ENCODE peak calls at places on chromosomes 3 and 15, in four cellular contexts. S is GM23338, D is mucosa of descending colon, A is mesendoderm. R is an unnamed sample. For H3K4me1, the result is how much of the 10 kb centered on the place peaks cover.

GRCh38 chr3:150868282-150868681 is 37.0 kb downstream of the MINDY4B start:
- DNase-seq in S (no peak), D (no peak), A (no peak), R (no peak)

GRCh38 chr15:66193066-66193465 is 60.5 kb downstream of the MEGF11 start:
- DNase-seq in S (no peak), D (no peak), A (no peak), R (no peak)

GRCh38 chr3:106963446-106963845 is 413.8 kb upstream of the CCDC54 start:
- DNase-seq in S (no peak), D (no peak), A (no peak), R (no peak)

GRCh38 chr3:59263152-59263551 is 213.3 kb upstream of the CFAP20DC start:
- DNase-seq in S (no peak), D (no peak), A (no peak), R (no peak)

GRCh38 chr15:62503451-62503850 is 338.4 kb upstream of the C2CD4B start:
- DNase-seq in S (no peak), D (no peak), A (no peak), R (peak)

GRCh38 chr3:114213262-114213668 is 24.1 kb downstream of the ZNF80 start:
- DNase-seq in S (no peak), D (no peak), A (no peak), R (no peak)

GRCh38 chr15:99307735-99308134 is 56.5 kb downstream of the LRRC28 start:
- DNase-seq in S (no peak), D (no peak), A (no peak), R (no peak)

GRCh38 chr3:90010341-90010740 is 902.9 kb downstream of the EPHA3 start:
- DNase-seq in S (peak), D (no peak), A (peak), R (no peak)

GRCh38 chr3:119700269-119700919 is 2.4 kb upstream of the CFAP91 start:
- DNase-seq in S (no peak), D (peak), A (no peak), R (no peak)

GRCh38 chr15:49103002-49103401 is 52.4 kb downstream of the COPS2 start:
- DNase-seq in S (no peak), D (no peak), A (no peak), R (no peak)

GRCh38 chr3:54188176-54188791 is 65.9 kb downstream of the CACNA2D3 start:
- DNase-seq in S (peak), D (peak), A (peak), R (peak)

GRCh38 chr3:142276780-142277179 is 51.4 kb upstream of the GK5 start:
- DNase-seq in S (no peak), D (no peak), A (no peak), R (no peak)

GRCh38 chr3:128649264-128649663 is 1.4 kb downstream of the RPN1 start:
- DNase-seq in S (no peak), D (no peak), A (no peak), R (no peak)

GRCh38 chr3:111829023-111829422 is 30.0 kb upstream of the PHLDB2 start:
- DNase-seq in S (no peak), D (no peak), A (no peak), R (no peak)

GRCh38 chr3:23805228-23805880 is 401 bp upstream of the UBE2E1 start:
- DNase-seq in S (peak), D (no peak), A (peak), R (no peak)

GRCh38 chr3:23752126-23752525 is 53.6 kb upstream of the UBE2E1 start:
- DNase-seq in S (no peak), D (no peak), A (peak), R (no peak)

GRCh38 chr3:42600958-42601675 is 631 bp downstream of the NKTR start:
- DNase-seq in S (peak), D (peak), A (peak), R (no peak)

GRCh38 chr15:29141908-29142747 is 127.5 kb downstream of the NSMCE3 start:
- DNase-seq in S (no peak), D (peak), A (no peak), R (no peak)

GRCh38 chr3:114928989-114929620 is 218.0 kb downstream of the ZBTB20 start:
- DNase-seq in S (no peak), D (no peak), A (peak), R (no peak)

GRCh38 chr3:185060655-185061054 is 92.2 kb downstream of the C3orf70 start:
- DNase-seq in S (no peak), D (no peak), A (no peak), R (no peak)

GRCh38 chr15:25689592-25689991 is 173.5 kb downstream of the ATP10A start:
- DNase-seq in S (peak), D (no peak), A (peak), R (no peak)

GRCh38 chr3:134647902-134648760 is 2.7 kb downstream of the KY start:
- DNase-seq in S (no peak), D (no peak), A (no peak), R (peak)

GRCh38 chr15:25268166-25268565 is 170.7 kb downstream of the UBE3A start:
- DNase-seq in S (peak), D (no peak), A (peak), R (no peak)

GRCh38 chr3:24242012-24242698 is 252.5 kb downstream of the THRB start:
- DNase-seq in S (peak), D (no peak), A (peak), R (no peak)

GRCh38 chr15:95937128-95937528 is 393.4 kb upstream of the NR2F2 start:
- DNase-seq in S (no peak), D (no peak), A (no peak), R (no peak)

GRCh38 chr3:141448606-141449216 is 38.1 kb upstream of the RASA2 start:
- DNase-seq in S (no peak), D (no peak), A (no peak), R (no peak)

GRCh38 chr15:28099555-28100140 is 533 bp upstream of the OCA2 start:
- DNase-seq in S (no peak), D (no peak), A (no peak), R (no peak)

GRCh38 chr3:71658131-71658530 is 67.1 kb downstream of the EIF4E3 start:
- DNase-seq in S (no peak), D (peak), A (no peak), R (peak)

GRCh38 chr3:173556546-173556945 is 159.0 kb downstream of the NLGN1 start:
- DNase-seq in S (no peak), D (no peak), A (no peak), R (no peak)

GRCh38 chr3:40267940-40268707 is 41.4 kb upstream of the EIF1B start:
- DNase-seq in S (no peak), D (peak), A (peak), R (no peak)

GRCh38 chr3:46892285-46893145 is 15.0 kb downstream of the PTH1R start:
- DNase-seq in S (peak), D (peak), A (peak), R (peak)

GRCh38 chr3:32886911-32887310 is 64.5 kb upstream of the CCR4 start:
- DNase-seq in S (no peak), D (no peak), A (no peak), R (no peak)

GRCh38 chr15:41544650-41545015 is 576 bp upstream of the RPAP1 start:
- DNase-seq in S (no peak), D (peak), A (no peak), R (no peak)

DNA sequence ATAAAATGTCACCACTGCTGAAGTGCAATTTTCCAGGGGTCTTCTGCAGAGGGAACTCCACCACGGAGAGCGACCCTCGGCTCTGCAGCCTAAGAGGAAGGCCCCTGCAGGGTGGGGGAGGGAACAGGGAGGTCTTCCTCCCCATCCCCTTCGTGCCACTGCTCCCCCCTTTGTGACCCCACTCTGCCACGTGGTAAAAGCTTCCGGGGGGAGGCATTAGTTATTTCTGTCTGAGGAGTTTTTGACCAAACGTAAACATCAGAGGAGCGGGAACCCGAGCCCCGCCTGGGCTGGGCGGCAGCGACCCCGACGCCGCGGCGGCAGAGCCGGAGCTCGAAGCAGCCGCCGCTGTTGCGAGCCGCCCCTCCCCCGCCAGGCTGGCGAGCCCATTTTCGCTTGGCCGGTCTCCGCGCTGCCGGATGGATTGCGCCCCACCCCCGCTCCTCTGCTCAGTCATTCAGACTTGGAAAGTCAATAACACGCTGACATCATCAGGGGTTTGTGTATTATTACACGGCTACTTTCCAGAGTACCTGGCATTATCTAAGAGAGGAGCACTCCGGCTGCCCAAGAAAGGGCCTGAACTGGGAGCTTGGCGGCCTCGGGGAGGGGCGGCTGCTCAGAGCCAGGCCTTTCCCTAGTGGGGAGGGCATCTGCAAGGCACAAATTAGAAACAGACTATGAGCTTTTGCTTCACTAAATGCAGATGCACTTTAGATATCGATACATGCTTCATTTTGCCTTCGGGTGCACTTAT is 162.5 kb upstream of the TBL1XR1 start:
- DNase-seq in S (peak), D (peak), A (peak), R (peak)
- H3K4me3 ChIP-seq in S (peak), D (peak), A (no peak), R (peak)

GRCh38 chr3:123656691-123657090 is 71.8 kb upstream of the HACD2 start:
- DNase-seq in S (peak), D (peak), A (peak), R (no peak)
- H3K4me1 ChIP-seq in S (under half), D (half or more), A (under half), R (under half)

DNA sequence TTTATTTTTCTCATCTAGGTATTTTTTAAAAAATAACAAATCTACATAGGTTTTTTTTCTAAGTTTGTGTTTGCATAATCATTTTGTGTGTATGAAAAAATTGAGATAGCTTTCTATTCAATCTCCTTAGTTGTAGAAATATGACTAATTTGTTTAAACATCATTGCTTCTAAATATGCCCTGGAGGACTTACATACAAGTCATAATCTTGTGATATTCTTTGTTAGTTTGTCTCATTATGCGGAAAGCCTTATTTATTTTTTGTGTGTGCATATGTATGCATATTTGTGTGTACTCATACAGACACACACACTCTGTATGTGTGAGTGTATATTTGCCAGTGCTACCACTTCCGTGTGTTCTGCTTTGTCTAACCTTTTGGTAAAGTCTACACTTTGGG is 111.5 kb downstream of the FNDC3B start:
- DNase-seq in S (no peak), D (no peak), A (no peak), R (no peak)
- H3K4me3 ChIP-seq in S (no peak), D (no peak), A (no peak), R (no peak)

GRCh38 chr3:52492059-52492458 is 3.1 kb upstream of the STAB1 start:
- DNase-seq in S (no peak), D (no peak), A (no peak), R (no peak)
- H3K4me1 ChIP-seq in S (under half), D (under half), A (under half), R (under half)

GRCh38 chr3:73719413-73719831 is 94.7 kb upstream of the PDZRN3 start:
- DNase-seq in S (no peak), D (no peak), A (no peak), R (no peak)
- H3K4me3 ChIP-seq in S (no peak), D (no peak), A (no peak), R (no peak)

GRCh38 chr3:50356553-50356952 is 2.8 kb downstream of the TMEM115 start:
- DNase-seq in S (no peak), D (peak), A (no peak), R (no peak)
- H3K4me1 ChIP-seq in S (under half), D (under half), A (under half), R (half or more)

DNA sequence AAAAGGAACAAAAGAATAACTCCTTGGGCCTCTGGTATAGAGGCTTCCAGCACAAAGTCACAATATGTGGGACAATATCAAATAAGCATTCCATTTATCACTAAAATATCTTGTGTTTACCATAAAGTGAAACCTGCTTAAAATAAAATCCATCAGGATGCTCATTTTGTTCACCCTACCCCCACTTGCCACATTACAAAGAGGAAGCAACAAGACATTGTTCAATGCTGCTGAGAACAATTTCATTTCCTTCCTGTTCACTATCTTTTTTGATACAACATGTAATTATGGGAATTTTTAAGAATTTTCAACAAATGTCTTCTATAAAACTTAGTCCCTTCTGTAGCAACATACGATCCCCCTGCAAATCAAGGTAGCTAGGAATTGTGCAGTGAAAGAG is 35.0 kb upstream of the GPR160 start:
- DNase-seq in S (no peak), D (no peak), A (no peak), R (no peak)
- H3K4me3 ChIP-seq in S (no peak), D (no peak), A (no peak), R (no peak)

GRCh38 chr3:13069495-13069894 is 3.7 kb downstream of the IQSEC1 start:
- DNase-seq in S (no peak), D (no peak), A (peak), R (no peak)
- H3K4me1 ChIP-seq in S (under half), D (under half), A (under half), R (under half)

GRCh38 chr3:198081421-198081844 is 121.4 kb downstream of the LMLN start:
- DNase-seq in S (peak), D (peak), A (peak), R (no peak)

GRCh38 chr3:198076722-198077308 is 116.8 kb downstream of the LMLN start:
- DNase-seq in S (no peak), D (no peak), A (peak), R (no peak)

GRCh38 chr3:198080521-198081384 is 120.7 kb downstream of the LMLN start:
- DNase-seq in S (peak), D (peak), A (peak), R (peak)

DNA sequence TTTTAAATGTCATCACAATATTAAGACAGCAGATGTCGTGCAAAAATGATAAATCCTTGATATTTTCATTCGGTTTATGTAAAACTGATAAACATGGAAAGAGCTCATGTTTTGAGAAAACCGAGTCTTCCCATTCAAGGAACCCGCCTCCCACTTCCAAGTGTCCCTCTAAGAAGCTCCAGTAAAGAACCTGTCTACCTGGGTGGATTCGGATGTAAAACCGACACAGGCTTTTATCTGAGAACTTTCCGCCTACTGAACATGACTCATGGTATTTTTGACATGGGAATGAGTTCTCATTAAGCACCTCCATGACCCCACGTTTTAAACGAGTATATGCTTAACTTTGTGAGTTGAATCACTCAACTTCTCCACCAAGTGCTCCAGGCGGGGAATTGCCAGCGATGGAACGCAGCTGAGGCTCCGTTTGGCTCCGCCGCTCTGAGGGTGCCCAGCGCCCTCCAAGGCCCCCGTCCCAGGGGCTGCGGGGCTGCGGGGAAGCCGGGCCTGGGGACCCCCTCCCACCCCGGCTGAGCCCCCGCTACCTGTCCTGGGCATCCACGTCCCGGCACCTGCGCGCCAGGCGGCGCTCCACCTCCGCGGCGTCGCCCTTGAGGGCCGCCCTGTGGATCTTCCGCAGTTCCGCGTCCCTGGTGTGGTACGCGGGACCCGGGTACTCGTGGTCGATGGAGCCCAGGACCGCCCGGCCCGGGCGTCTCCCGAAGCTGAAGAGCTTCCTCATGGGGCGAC is 119.9 kb downstream of the LMLN start:
- DNase-seq in S (peak), D (peak), A (peak), R (no peak)
- H3K4me3 ChIP-seq in S (peak), D (no peak), A (no peak), R (peak)

GRCh38 chr15:60576515-60576914 is 97.6 kb upstream of the ICE2 start:
- DNase-seq in S (no peak), D (no peak), A (no peak), R (no peak)
- H3K4me1 ChIP-seq in S (under half), D (under half), A (under half), R (under half)

R was measured in pancreas.